ENCODE peak calls at places on chromosome 7, in ten cellular contexts. N is hepatocyte, Y is aorta, U is adipocyte, M is Panc1, V is lower lobe of right lung, P is body of pancreas, Q is GM23338, G is ovary, S is transverse colon. J is an unnamed sample.

GRCh38 chr7:151449990-151450389 is 10.0 kb upstream of the CRYGN start:
- DNase-seq in P (peak; percentile 1), G (no peak), N (no peak), M (no peak), Q (no peak), S (no peak), U (no peak), Y (no peak), V (no peak), J (no peak)

GRCh38 chr7:134029-134428 is 58.3 kb upstream of the FAM20C start:
- DNase-seq in S (no peak), V (no peak), Y (no peak), M (no peak), U (no peak), G (no peak), P (no peak), Q (no peak), N (no peak), J (no peak)

GRCh38 chr7:117875566-117875965 is 2.3 kb upstream of the CTTNBP2 start:
- DNase-seq in M (no peak), Q (peak; percentile 89), U (no peak), S (no peak), V (no peak), G (no peak), Y (peak; percentile 52), P (peak; percentile 19), N (peak; percentile 52), J (no peak)

GRCh38 chr7:49174396-49174795 is 250.0 kb downstream of the CDC14C start:
- DNase-seq in P (no peak), V (no peak), Q (no peak), S (no peak), N (no peak), U (no peak), Y (no peak), M (peak; percentile 20), G (no peak), J (no peak)

GRCh38 chr7:91941450-91941849 is 788 bp downstream of the AKAP9 start:
- DNase-seq in P (peak; percentile 71), V (peak; percentile 58), Q (peak; percentile 52), U (peak; percentile 64), M (no peak), S (peak; percentile 60), Y (peak; percentile 55), N (peak; percentile 37), G (peak; percentile 15), J (peak; percentile 50)

GRCh38 chr7:28787116-28787515 is 171.0 kb downstream of the TRIL start:
- DNase-seq in G (no peak), V (no peak), Y (no peak), M (no peak), P (no peak), U (no peak), N (no peak), Q (no peak), S (no peak), J (no peak)

GRCh38 chr7:1662101-1662500 is 8.0 kb upstream of the ELFN1 start:
- DNase-seq in M (no peak), G (no peak), V (peak; percentile 17), Y (peak; percentile 11), S (no peak), P (no peak), N (no peak), Q (no peak), U (no peak), J (no peak)

GRCh38 chr7:151472644-151473380 is 32.9 kb upstream of the CRYGN start:
- DNase-seq in P (no peak), V (no peak), M (no peak), N (no peak), U (no peak), Y (no peak), Q (no peak), S (peak; percentile 33), G (no peak), J (no peak)

GRCh38 chr7:18698258-18698734 is 202.7 kb downstream of the HDAC9 start:
- DNase-seq in N (no peak), Q (no peak), S (no peak), M (no peak), V (no peak), U (no peak), Y (no peak), G (no peak), P (no peak), J (no peak)

GRCh38 chr7:129702316-129702715 is 90.8 kb downstream of the NRF1 start:
- DNase-seq in P (no peak), S (no peak), Q (no peak), N (no peak), U (peak; percentile 43), G (no peak), M (no peak), Y (no peak), V (no peak), J (no peak)

GRCh38 chr7:945556-946255 is 8.8 kb downstream of the ADAP1 start:
- DNase-seq in S (peak; percentile 96), P (peak; percentile 92), V (peak; percentile 93), U (no peak), G (no peak), N (peak; percentile 94), M (no peak), Y (peak; percentile 39), Q (peak; percentile 79), J (peak; percentile 8)

GRCh38 chr7:24910551-24911212 is 69.3 kb downstream of the OSBPL3 start:
- DNase-seq in G (no peak), N (no peak), Y (no peak), Q (no peak), S (no peak), V (no peak), M (no peak), P (no peak), U (no peak), J (no peak)

GRCh38 chr7:24912424-24912823 is 67.6 kb downstream of the OSBPL3 start:
- DNase-seq in Q (no peak), M (no peak), N (no peak), U (no peak), P (no peak), V (no peak), G (no peak), S (no peak), Y (no peak), J (no peak)

GRCh38 chr7:24912874-24913514 is 67.0 kb downstream of the OSBPL3 start:
- DNase-seq in V (no peak), Y (no peak), U (no peak), Q (no peak), M (no peak), N (no peak), G (no peak), P (peak; percentile 32), S (peak; percentile 36), J (no peak)

GRCh38 chr7:24908757-24909156 is 71.2 kb downstream of the OSBPL3 start:
- DNase-seq in Q (no peak), V (no peak), Y (no peak), U (no peak), M (no peak), G (no peak), N (no peak), S (no peak), P (no peak), J (no peak)

DNA sequence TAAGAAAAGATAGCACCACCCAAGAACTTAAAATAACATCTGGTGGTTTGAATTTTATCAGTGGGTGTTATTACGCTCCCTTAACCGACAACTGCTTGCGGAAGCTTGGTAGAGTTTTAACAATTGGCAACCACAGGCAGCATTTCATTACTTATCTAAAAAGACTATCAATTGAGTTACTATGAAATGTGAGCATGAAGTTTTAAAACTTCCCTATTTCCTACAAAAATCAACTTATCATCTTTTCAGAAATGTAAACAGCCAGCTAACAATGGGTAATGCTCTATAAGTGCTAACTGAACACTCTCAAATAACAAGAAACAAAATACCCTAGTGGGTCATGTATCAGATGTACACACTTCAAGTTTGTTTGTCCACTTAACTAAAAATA is 68.8 kb downstream of the OSBPL3 start:
- DNase-seq in U (no peak), V (no peak), P (no peak), G (no peak), S (no peak), Q (no peak), N (no peak), M (no peak), Y (no peak), J (no peak)
- H3K4me3 ChIP-seq in U (no peak overlapping the region), V (no peak overlapping the region), P (no peak overlapping the region), G (no peak overlapping the region), S (no peak overlapping the region), Q (no peak overlapping the region), N (no peak overlapping the region), M (no peak overlapping the region), Y (no peak overlapping the region), J (no peak overlapping the region)

DNA sequence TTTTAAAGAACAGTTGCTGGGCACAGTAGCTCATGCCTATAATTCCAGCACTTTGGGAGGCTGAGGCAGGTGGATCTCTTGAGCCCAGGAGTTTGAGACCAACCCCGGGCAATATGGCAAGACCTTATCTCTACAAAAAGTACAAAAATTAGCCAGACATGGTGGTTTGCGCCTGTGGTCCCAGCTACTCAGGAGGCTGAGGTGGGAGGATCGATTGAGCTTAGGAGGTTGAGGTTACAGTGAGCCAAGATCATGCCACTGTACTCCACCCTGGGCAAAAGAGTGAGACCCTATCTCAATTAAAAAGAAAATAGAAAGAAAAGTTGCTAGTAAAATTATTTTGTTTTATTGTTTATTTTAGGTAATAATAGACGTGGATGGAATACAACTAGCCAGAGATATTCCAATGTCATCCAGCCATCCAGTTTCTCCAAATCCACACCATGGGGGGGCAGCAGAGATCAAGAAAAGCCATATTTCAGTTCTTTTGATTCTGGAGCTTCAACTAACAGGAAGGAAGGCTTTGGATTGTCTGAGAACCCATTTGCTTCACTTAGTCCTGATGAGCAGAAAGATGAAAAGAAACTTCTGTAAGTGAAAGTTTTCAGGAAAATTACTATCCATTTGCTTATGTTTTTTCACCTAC is 3.0 kb downstream of the NUP42 start:
- DNase-seq in Q (peak; percentile 29), P (peak; percentile 34), N (peak; percentile 56), U (peak; percentile 86), G (no peak), V (no peak), Y (no peak), S (peak; percentile 43), M (peak; percentile 42), J (peak; percentile 58)
- H3K4me1 ChIP-seq in Q (peaks cover 7% of the 10 kb centered on the region), P (peaks cover 26% of the 10 kb centered on the region), N (peaks cover 9% of the 10 kb centered on the region), U (peaks cover 24% of the 10 kb centered on the region), G (peaks cover 10% of the 10 kb centered on the region), V (peaks cover 24% of the 10 kb centered on the region), Y (peaks cover 1% of the 10 kb centered on the region), S (peaks cover 8% of the 10 kb centered on the region), M (peaks cover 3% of the 10 kb centered on the region), J (peaks cover 40% of the 10 kb centered on the region)

GRCh38 chr7:158320328-158320727 is 267.3 kb downstream of the PTPRN2 start:
- DNase-seq in Q (no peak), U (no peak), M (no peak), V (no peak), S (no peak), P (no peak), Y (no peak), G (no peak), N (no peak), J (no peak)
- H3K27me3 ChIP-seq in Q (no peaks in the 10 kb centered on the region), U (no peaks in the 10 kb centered on the region), M (peaks cover 2% of the 10 kb centered on the region), V (peaks cover 8% of the 10 kb centered on the region), S (no peaks in the 10 kb centered on the region), P (no peaks in the 10 kb centered on the region), Y (no peaks in the 10 kb centered on the region), G (no peaks in the 10 kb centered on the region), N (no peaks in the 10 kb centered on the region), J (no peaks in the 10 kb centered on the region)

DNA sequence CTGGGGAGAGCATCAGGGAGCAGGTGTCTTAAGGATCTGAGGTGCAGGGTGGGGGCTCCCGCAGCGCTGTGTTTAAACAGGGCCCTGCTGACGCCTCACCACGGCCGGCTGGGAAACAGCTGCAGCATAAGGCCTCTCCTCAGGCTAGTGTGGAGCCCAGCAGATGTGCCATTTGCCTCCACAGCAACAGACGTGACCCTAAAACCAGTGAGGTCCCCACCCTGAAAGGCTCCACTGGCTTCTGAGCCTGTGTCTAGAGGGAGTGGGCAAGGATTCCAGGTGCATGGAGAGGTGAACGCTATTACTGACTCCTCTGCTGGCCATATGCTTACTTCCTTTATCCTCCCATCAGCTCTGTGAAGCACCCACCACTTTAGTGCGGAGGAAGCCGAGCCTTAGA is 47.8 kb downstream of the SYPL1 start:
- DNase-seq in S (no peak), Q (no peak), U (no peak), N (no peak), P (no peak), M (no peak), Y (no peak), G (no peak), V (no peak), J (no peak)
- H3K4me3 ChIP-seq in S (no peak overlapping the region), Q (no peak overlapping the region), U (peak overlapping the region; percentile 72), N (no peak overlapping the region), P (no peak overlapping the region), M (peak overlapping the region; percentile 41), Y (no peak overlapping the region), G (no peak overlapping the region), V (no peak overlapping the region), J (no peak overlapping the region)

J was measured in heart right ventricle.